ENCODE peak calls at places on chromosomes 7 and 10, in four cellular contexts. K is hepatocyte, P is BJ, U is nephron progenitor cell. F is an unnamed sample.

GRCh38 chr7:20647051-20647450 is 31.6 kb downstream of the ABCB5 start:
- DNase-seq in U (no peak), P (no peak), K (no peak), F (no peak)

GRCh38 chr10:77513783-77514331 is 123.8 kb downstream of the KCNMA1 start:
- DNase-seq in K (peak), P (peak), U (peak), F (peak)

GRCh38 chr10:11282156-11282555 is 264.5 kb downstream of the CELF2 start:
- DNase-seq in U (no peak), P (no peak), K (no peak), F (no peak)

GRCh38 chr10:110211455-110211843 is 4.0 kb downstream of the MXI1 start:
- DNase-seq in U (no peak), K (no peak), P (no peak), F (no peak)

GRCh38 chr10:61001731-61002122 is 57.7 kb upstream of the RHOBTB1 start:
- DNase-seq in K (no peak), U (no peak), P (no peak), F (no peak)

GRCh38 chr7:128443817-128444216 is 11.9 kb upstream of the HILPDA start:
- DNase-seq in P (no peak), K (peak), U (no peak), F (no peak)

GRCh38 chr7:33452805-33453502 is 323.6 kb downstream of the BBS9 start:
- DNase-seq in K (no peak), P (no peak), U (no peak), F (no peak)

GRCh38 chr10:9951481-9952257 is 1066.0 kb upstream of the CELF2 start:
- DNase-seq in P (peak), K (no peak), U (no peak), F (no peak)

GRCh38 chr7:136588216-136588615 is 280.2 kb upstream of the CHRM2 start:
- DNase-seq in U (no peak), P (no peak), K (no peak), F (no peak)

GRCh38 chr7:28144266-28144665 is 36.3 kb downstream of the JAZF1 start:
- DNase-seq in P (no peak), K (peak), U (peak), F (peak)

GRCh38 chr10:86062647-86063145 is 303.9 kb downstream of the GRID1 start:
- DNase-seq in K (no peak), U (no peak), P (no peak), F (no peak)

GRCh38 chr7:41887446-41887845 is 184.6 kb upstream of the INHBA start:
- DNase-seq in U (no peak), P (no peak), K (no peak), F (no peak)

GRCh38 chr7:151623766-151624165 is 104.1 kb upstream of the RHEB start:
- DNase-seq in U (no peak), K (no peak), P (no peak), F (no peak)

GRCh38 chr10:11176746-11177145 is 159.1 kb downstream of the CELF2 start:
- DNase-seq in U (no peak), K (no peak), P (no peak), F (no peak)

GRCh38 chr7:133081119-133081604 is 728 bp downstream of the CHCHD3 start:
- DNase-seq in P (no peak), U (peak), K (peak), F (peak)

GRCh38 chr7:127798023-127798422 is 146.0 kb downstream of the SND1 start:
- DNase-seq in K (no peak), U (no peak), P (no peak), F (no peak)

GRCh38 chr10:110845756-110846620 is 25.7 kb upstream of the PDCD4 start:
- DNase-seq in P (no peak), U (no peak), K (peak), F (peak)

DNA sequence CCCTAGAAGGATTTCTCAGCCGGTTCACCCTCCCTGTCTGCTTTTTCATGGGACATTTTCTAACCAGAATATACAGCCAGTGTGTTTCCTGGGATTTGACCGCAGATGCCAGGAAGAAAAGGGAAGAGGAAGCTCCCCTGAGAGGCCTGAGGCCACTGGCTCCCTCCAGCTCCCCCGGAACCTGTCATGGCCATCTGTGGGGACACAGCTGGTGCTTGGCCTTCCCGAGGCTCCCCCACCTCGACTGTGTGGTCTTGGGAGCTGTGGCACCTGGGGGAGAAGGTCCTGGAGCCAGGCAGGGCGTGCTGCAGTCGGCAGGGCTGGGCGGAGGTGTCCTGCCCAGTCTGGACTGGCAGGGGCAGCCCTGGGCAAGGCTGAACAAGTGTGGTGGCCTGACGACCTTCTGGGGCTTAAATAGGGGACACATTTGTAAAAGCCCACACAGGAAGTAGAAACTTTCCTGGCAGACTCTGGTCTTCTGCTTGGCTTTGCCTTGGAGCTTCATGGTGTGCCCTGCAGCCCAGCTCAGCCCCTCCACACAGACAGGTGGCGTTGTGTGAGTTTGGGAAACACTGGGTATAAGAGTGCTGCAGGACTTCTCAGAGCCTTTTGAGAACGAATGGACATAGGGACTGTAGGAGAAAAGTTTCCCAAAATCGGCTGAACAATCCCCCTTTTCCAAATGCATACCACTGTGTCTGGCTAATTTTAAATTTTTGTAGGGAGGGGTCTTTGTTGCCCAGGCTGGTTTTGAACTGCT is 6.8 kb downstream of the BRI3 start:
- DNase-seq in U (no peak), K (no peak), P (no peak), F (no peak)
- TF ChIP-seq CTCF in U (no peak), K (no peak), P (no peak), F (no peak)

GRCh38 chr10:16777473-16778370 is 39.5 kb downstream of the RSU1 start:
- DNase-seq in U (no peak), K (peak), P (no peak), F (peak)
- TF ChIP-seq CTCF in U (peak), K (peak), P (peak), F (peak)

GRCh38 chr7:143493755-143494154 is 16.1 kb downstream of the TAS2R41 start:
- DNase-seq in U (no peak), K (no peak), P (no peak), F (no peak)

GRCh38 chr7:143495806-143496672 is 18.4 kb downstream of the TAS2R41 start:
- DNase-seq in U (no peak), K (no peak), P (no peak), F (no peak)

GRCh38 chr7:143492799-143493568 is 15.3 kb downstream of the TAS2R41 start:
- DNase-seq in U (no peak), P (no peak), K (no peak), F (no peak)

GRCh38 chr7:143492043-143492471 is 14.4 kb downstream of the TAS2R41 start:
- DNase-seq in P (peak), K (peak), U (no peak), F (no peak)

GRCh38 chr7:143494622-143495021 is 16.9 kb downstream of the TAS2R41 start:
- DNase-seq in K (no peak), P (no peak), U (no peak), F (no peak)
- TF ChIP-seq CTCF in K (no peak), P (peak), U (no peak), F (no peak)

GRCh38 chr10:81817611-81818160 is 57.3 kb upstream of the NRG3 start:
- DNase-seq in U (no peak), P (no peak), K (no peak), F (no peak)

GRCh38 chr10:81814842-81815241 is 60.2 kb upstream of the NRG3 start:
- DNase-seq in U (no peak), K (no peak), P (no peak), F (no peak)

DNA sequence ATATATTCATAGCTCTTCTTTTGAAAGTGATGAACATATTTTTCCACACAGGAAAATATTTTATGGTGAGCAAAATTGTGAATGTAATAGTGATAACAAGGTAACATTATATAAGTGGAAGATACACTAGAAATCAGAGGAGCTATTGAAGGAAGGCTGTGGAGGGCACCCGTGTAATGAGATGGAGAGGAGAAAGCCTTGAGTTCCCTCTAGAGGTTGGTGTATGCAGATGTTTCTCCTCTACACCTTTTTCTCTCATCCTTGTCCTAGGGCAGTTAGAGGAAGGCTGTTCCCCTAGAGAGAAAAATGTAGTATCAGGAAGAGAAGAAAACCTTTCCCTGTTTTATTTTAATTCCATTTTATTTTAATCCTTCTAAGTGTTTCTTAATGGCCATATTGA is 54.6 kb upstream of the NRG3 start:
- DNase-seq in U (no peak), K (peak), P (no peak), F (peak)
- TF ChIP-seq CTCF in U (peak), K (peak), P (no peak), F (peak)

GRCh38 chr7:95919574-95919973 is 147.2 kb downstream of the DYNC1I1 start:
- DNase-seq in U (no peak), K (no peak), P (no peak), F (no peak)
- TF ChIP-seq CTCF in U (no peak), K (no peak), P (peak), F (no peak)

GRCh38 chr10:51397695-51398094 is 301.7 kb downstream of the CSTF2T start:
- DNase-seq in U (no peak), P (peak), K (peak), F (peak)
- TF ChIP-seq CTCF in U (no peak), P (no peak), K (no peak), F (no peak)

GRCh38 chr10:133373104-133373624 is at the start of gene ECHS1:
- DNase-seq in P (peak), K (peak), U (peak), F (peak)
- TF ChIP-seq CTCF in P (no peak), K (no peak), U (no peak), F (no peak)

GRCh38 chr10:70671619-70672164 is 614 bp upstream of the ADAMTS14 start:
- DNase-seq in U (no peak), K (no peak), P (no peak), F (no peak)
- TF ChIP-seq CTCF in U (no peak), K (peak), P (peak), F (no peak)

GRCh38 chr10:27724287-27724686 is 21.3 kb downstream of the MKX start:
- DNase-seq in K (no peak), U (no peak), P (no peak), F (no peak)
- TF ChIP-seq CTCF in K (peak), U (no peak), P (peak), F (no peak)